ENCODE peak calls at places on chromosomes 11 and 22, in ten cellular contexts. One of them, this sample, is unnamed.

GRCh38 chr11:68961245-68961644 is 19.5 kb downstream of the MRGPRD start:
- DNase-seq in type B pancreatic cell: no peak
- DNase-seq in fibroblast of the aortic adventitia: no peak
- DNase-seq in mesothelial cell of epicardium: no peak
- DNase-seq in CD8-positive, alpha-beta T cell: no peak
- DNase-seq in CD4-positive, alpha-beta T cell: no peak
- DNase-seq in glutamatergic neuron: peak; percentile 10
- DNase-seq in cardiac muscle cell: no peak
- DNase-seq in fibroblast of villous mesenchyme: no peak
- DNase-seq in GM12865: no peak
- DNase-seq in this sample: no peak

GRCh38 chr11:122775675-122776271 is 62.5 kb upstream of the CRTAM start:
- DNase-seq in type B pancreatic cell: no peak
- DNase-seq in fibroblast of the aortic adventitia: no peak
- DNase-seq in mesothelial cell of epicardium: no peak
- DNase-seq in CD8-positive, alpha-beta T cell: no peak
- DNase-seq in CD4-positive, alpha-beta T cell: no peak
- DNase-seq in glutamatergic neuron: no peak
- DNase-seq in cardiac muscle cell: no peak
- DNase-seq in fibroblast of villous mesenchyme: no peak
- DNase-seq in GM12865: no peak
- DNase-seq in this sample: no peak

GRCh38 chr11:82906236-82906635 is 4.7 kb downstream of the DDIAS start:
- DNase-seq in type B pancreatic cell: no peak
- DNase-seq in fibroblast of the aortic adventitia: peak; percentile 59
- DNase-seq in mesothelial cell of epicardium: no peak
- DNase-seq in CD8-positive, alpha-beta T cell: no peak
- DNase-seq in CD4-positive, alpha-beta T cell: no peak
- DNase-seq in glutamatergic neuron: no peak
- DNase-seq in cardiac muscle cell: peak; percentile 59
- DNase-seq in fibroblast of villous mesenchyme: peak; percentile 54
- DNase-seq in GM12865: no peak
- DNase-seq in this sample: peak; percentile 57

GRCh38 chr11:117143390-117143789 is 697 bp upstream of the PAFAH1B2 start:
- DNase-seq in type B pancreatic cell: no peak
- DNase-seq in fibroblast of the aortic adventitia: peak; percentile 58
- DNase-seq in mesothelial cell of epicardium: no peak
- DNase-seq in CD8-positive, alpha-beta T cell: peak; percentile 23
- DNase-seq in CD4-positive, alpha-beta T cell: no peak
- DNase-seq in glutamatergic neuron: no peak
- DNase-seq in cardiac muscle cell: peak; percentile 45
- DNase-seq in fibroblast of villous mesenchyme: peak; percentile 42
- DNase-seq in GM12865: peak; percentile 24
- DNase-seq in this sample: peak; percentile 59

GRCh38 chr22:47192106-47192650 is 429.7 kb downstream of the TBC1D22A start:
- DNase-seq in type B pancreatic cell: peak; percentile 65
- DNase-seq in fibroblast of the aortic adventitia: no peak
- DNase-seq in mesothelial cell of epicardium: peak; percentile 33
- DNase-seq in CD8-positive, alpha-beta T cell: no peak
- DNase-seq in CD4-positive, alpha-beta T cell: no peak
- DNase-seq in glutamatergic neuron: no peak
- DNase-seq in cardiac muscle cell: no peak
- DNase-seq in fibroblast of villous mesenchyme: no peak
- DNase-seq in GM12865: no peak
- DNase-seq in this sample: no peak

GRCh38 chr11:105689636-105690035 is 79.8 kb downstream of the GRIA4 start:
- DNase-seq in type B pancreatic cell: no peak
- DNase-seq in fibroblast of the aortic adventitia: no peak
- DNase-seq in mesothelial cell of epicardium: no peak
- DNase-seq in CD8-positive, alpha-beta T cell: no peak
- DNase-seq in CD4-positive, alpha-beta T cell: no peak
- DNase-seq in glutamatergic neuron: no peak
- DNase-seq in cardiac muscle cell: no peak
- DNase-seq in fibroblast of villous mesenchyme: no peak
- DNase-seq in GM12865: no peak
- DNase-seq in this sample: no peak

GRCh38 chr11:31106963-31107576 is 262.5 kb downstream of the DCDC1 start:
- DNase-seq in type B pancreatic cell: no peak
- DNase-seq in fibroblast of the aortic adventitia: peak; percentile 11
- DNase-seq in mesothelial cell of epicardium: peak; percentile 72
- DNase-seq in CD8-positive, alpha-beta T cell: peak; percentile 23
- DNase-seq in CD4-positive, alpha-beta T cell: peak; percentile 20
- DNase-seq in glutamatergic neuron: peak; percentile 79
- DNase-seq in cardiac muscle cell: peak; percentile 80
- DNase-seq in fibroblast of villous mesenchyme: peak; percentile 0
- DNase-seq in GM12865: peak; percentile 70
- DNase-seq in this sample: peak; percentile 41

GRCh38 chr22:22855617-22856308 is 31.9 kb upstream of the IGLL5 start:
- DNase-seq in type B pancreatic cell: no peak
- DNase-seq in fibroblast of the aortic adventitia: no peak
- DNase-seq in mesothelial cell of epicardium: no peak
- DNase-seq in CD8-positive, alpha-beta T cell: peak; percentile 19
- DNase-seq in CD4-positive, alpha-beta T cell: no peak
- DNase-seq in glutamatergic neuron: peak; percentile 58
- DNase-seq in cardiac muscle cell: no peak
- DNase-seq in fibroblast of villous mesenchyme: peak; percentile 10
- DNase-seq in GM12865: peak; percentile 55
- DNase-seq in this sample: no peak

GRCh38 chr11:71580057-71581003 is 2.3 kb downstream of the KRTAP5-11 start:
- DNase-seq in type B pancreatic cell: no peak
- DNase-seq in fibroblast of the aortic adventitia: peak; percentile 79
- DNase-seq in mesothelial cell of epicardium: peak; percentile 51
- DNase-seq in CD8-positive, alpha-beta T cell: no peak
- DNase-seq in CD4-positive, alpha-beta T cell: no peak
- DNase-seq in glutamatergic neuron: peak; percentile 56
- DNase-seq in cardiac muscle cell: peak; percentile 60
- DNase-seq in fibroblast of villous mesenchyme: peak; percentile 59
- DNase-seq in GM12865: peak; percentile 46
- DNase-seq in this sample: peak; percentile 88

GRCh38 chr11:44097821-44098220 is 2.3 kb downstream of the EXT2 start:
- DNase-seq in type B pancreatic cell: no peak
- DNase-seq in fibroblast of the aortic adventitia: peak; percentile 25
- DNase-seq in mesothelial cell of epicardium: no peak
- DNase-seq in CD8-positive, alpha-beta T cell: no peak
- DNase-seq in CD4-positive, alpha-beta T cell: no peak
- DNase-seq in glutamatergic neuron: no peak
- DNase-seq in cardiac muscle cell: no peak
- DNase-seq in fibroblast of villous mesenchyme: no peak
- DNase-seq in GM12865: no peak
- DNase-seq in this sample: no peak

GRCh38 chr11:2772544-2773031 is 72.8 kb upstream of the KCNQ1OT1 start:
- DNase-seq in type B pancreatic cell: peak; percentile 60
- DNase-seq in fibroblast of the aortic adventitia: no peak
- DNase-seq in mesothelial cell of epicardium: peak; percentile 34
- DNase-seq in CD8-positive, alpha-beta T cell: no peak
- DNase-seq in CD4-positive, alpha-beta T cell: no peak
- DNase-seq in glutamatergic neuron: peak; percentile 10
- DNase-seq in cardiac muscle cell: no peak
- DNase-seq in fibroblast of villous mesenchyme: peak; percentile 46
- DNase-seq in GM12865: peak; percentile 35
- DNase-seq in this sample: peak; percentile 38

DNA sequence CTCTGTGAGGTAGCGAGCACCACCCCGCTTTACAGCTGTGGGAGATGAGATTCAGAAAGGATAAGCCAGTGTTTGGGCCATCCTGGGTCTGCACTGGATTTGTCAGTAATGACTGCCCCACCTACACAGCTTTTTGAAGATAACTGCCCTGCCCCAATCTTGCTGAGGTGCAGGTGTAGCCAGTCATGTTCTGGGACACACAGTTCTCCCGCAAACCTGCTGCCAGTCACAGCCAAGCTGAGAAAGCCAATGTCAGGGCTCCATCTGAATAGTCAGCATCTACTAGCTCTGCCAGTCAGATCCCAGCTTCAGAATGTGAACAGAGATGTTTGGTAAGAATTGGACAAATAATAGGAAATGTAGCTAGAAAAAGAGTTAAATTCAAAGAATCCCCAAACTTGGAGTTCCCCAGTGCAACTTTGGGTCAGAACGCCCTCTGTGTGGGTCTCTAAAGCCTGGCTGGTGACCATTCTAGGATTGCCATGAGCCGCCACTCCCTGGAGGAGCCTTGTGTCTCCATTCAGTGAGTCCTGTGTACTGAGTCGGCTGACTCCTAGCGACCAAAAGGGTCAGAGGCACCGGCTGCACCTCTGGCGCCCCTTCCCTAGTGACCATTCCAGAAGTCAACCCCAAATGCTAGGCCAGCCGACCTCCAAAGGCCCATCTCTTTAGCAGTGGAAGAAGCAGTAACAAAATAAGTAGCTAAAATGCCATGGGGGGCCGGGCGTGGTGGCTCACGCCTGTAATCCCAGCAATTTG is 2.4 kb upstream of the MB start:
- DNase-seq in type B pancreatic cell: no peak
- DNase-seq in fibroblast of the aortic adventitia: no peak
- DNase-seq in mesothelial cell of epicardium: no peak
- DNase-seq in CD8-positive, alpha-beta T cell: no peak
- DNase-seq in CD4-positive, alpha-beta T cell: no peak
- DNase-seq in glutamatergic neuron: no peak
- DNase-seq in cardiac muscle cell: no peak
- DNase-seq in fibroblast of villous mesenchyme: no peak
- DNase-seq in GM12865: no peak
- DNase-seq in this sample: no peak
- TF ChIP-seq CTCF in type B pancreatic cell: no peak
- TF ChIP-seq CTCF in fibroblast of the aortic adventitia: no peak
- TF ChIP-seq CTCF in mesothelial cell of epicardium: no peak
- TF ChIP-seq CTCF in CD8-positive, alpha-beta T cell: no peak
- TF ChIP-seq CTCF in CD4-positive, alpha-beta T cell: no peak
- TF ChIP-seq CTCF in glutamatergic neuron: no peak
- TF ChIP-seq CTCF in cardiac muscle cell: no peak
- TF ChIP-seq CTCF in fibroblast of villous mesenchyme: no peak
- TF ChIP-seq CTCF in GM12865: no peak
- TF ChIP-seq CTCF in this sample: no peak

DNA sequence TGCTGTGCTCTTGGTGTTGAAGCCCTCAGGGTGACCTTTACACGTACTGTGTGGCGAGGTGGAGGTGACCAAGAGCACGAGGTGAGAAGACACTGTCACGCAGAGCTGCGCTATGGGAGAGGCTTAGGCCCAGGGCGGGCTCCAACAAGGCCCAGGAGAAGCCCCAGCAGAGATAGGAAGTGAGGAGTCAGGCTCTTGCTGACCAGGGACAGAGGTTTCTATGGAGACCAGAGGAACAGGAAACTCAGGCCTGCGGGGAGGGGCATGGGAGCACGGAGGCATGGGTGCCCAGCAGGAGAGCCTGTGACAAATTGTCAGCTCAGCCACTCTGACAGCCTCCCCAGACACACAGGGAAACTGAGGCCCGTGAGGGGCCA is 15.8 kb downstream of the DGKZ start:
- DNase-seq in type B pancreatic cell: no peak
- DNase-seq in fibroblast of the aortic adventitia: peak; percentile 18
- DNase-seq in mesothelial cell of epicardium: no peak
- DNase-seq in CD8-positive, alpha-beta T cell: no peak
- DNase-seq in CD4-positive, alpha-beta T cell: no peak
- DNase-seq in glutamatergic neuron: no peak
- DNase-seq in cardiac muscle cell: no peak
- DNase-seq in fibroblast of villous mesenchyme: peak; percentile 71
- DNase-seq in GM12865: no peak
- DNase-seq in this sample: peak; percentile 87
- TF ChIP-seq CTCF in type B pancreatic cell: no peak
- TF ChIP-seq CTCF in fibroblast of the aortic adventitia: no peak
- TF ChIP-seq CTCF in mesothelial cell of epicardium: no peak
- TF ChIP-seq CTCF in CD8-positive, alpha-beta T cell: no peak
- TF ChIP-seq CTCF in CD4-positive, alpha-beta T cell: no peak
- TF ChIP-seq CTCF in glutamatergic neuron: no peak
- TF ChIP-seq CTCF in cardiac muscle cell: no peak
- TF ChIP-seq CTCF in fibroblast of villous mesenchyme: no peak
- TF ChIP-seq CTCF in GM12865: no peak
- TF ChIP-seq CTCF in this sample: no peak

DNA sequence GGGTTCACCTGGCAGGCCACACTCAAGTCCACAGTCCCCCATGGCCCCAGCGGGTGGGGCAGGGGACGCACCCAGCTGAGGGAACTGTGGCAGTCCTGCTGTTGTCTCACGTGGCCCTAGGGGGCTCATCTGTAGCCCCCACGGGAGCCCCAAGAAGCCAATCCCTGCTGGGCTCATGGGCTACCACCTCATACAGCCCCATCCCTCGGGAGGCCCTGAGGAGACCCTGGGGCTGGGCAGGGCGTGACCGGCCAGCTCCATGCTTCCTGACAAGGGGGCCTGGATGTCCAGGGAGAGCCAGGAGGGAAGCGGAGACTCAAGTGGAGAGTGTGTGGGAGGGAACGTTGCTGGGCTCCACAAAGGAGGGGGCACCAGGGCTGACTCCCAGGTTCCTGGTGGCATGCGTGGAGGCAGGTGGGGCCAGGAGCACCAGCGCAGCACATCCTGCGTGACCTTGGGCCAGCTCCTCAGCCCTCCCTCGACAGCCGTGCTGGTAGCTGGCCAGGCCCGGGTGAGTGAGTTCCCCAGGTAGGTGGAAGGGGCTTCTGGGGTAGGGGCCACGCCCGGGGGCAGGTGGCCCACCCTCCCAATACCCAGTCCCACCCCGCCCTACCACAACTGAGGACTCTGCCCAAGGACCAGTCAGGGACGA is 7.9 kb downstream of the RTN4R start:
- DNase-seq in type B pancreatic cell: no peak
- DNase-seq in fibroblast of the aortic adventitia: no peak
- DNase-seq in mesothelial cell of epicardium: no peak
- DNase-seq in CD8-positive, alpha-beta T cell: no peak
- DNase-seq in CD4-positive, alpha-beta T cell: no peak
- DNase-seq in glutamatergic neuron: no peak
- DNase-seq in cardiac muscle cell: no peak
- DNase-seq in fibroblast of villous mesenchyme: no peak
- DNase-seq in GM12865: no peak
- DNase-seq in this sample: no peak
- TF ChIP-seq CTCF in type B pancreatic cell: no peak
- TF ChIP-seq CTCF in fibroblast of the aortic adventitia: no peak
- TF ChIP-seq CTCF in mesothelial cell of epicardium: no peak
- TF ChIP-seq CTCF in CD8-positive, alpha-beta T cell: no peak
- TF ChIP-seq CTCF in CD4-positive, alpha-beta T cell: no peak
- TF ChIP-seq CTCF in glutamatergic neuron: no peak
- TF ChIP-seq CTCF in cardiac muscle cell: no peak
- TF ChIP-seq CTCF in fibroblast of villous mesenchyme: no peak
- TF ChIP-seq CTCF in GM12865: no peak
- TF ChIP-seq CTCF in this sample: no peak

DNA sequence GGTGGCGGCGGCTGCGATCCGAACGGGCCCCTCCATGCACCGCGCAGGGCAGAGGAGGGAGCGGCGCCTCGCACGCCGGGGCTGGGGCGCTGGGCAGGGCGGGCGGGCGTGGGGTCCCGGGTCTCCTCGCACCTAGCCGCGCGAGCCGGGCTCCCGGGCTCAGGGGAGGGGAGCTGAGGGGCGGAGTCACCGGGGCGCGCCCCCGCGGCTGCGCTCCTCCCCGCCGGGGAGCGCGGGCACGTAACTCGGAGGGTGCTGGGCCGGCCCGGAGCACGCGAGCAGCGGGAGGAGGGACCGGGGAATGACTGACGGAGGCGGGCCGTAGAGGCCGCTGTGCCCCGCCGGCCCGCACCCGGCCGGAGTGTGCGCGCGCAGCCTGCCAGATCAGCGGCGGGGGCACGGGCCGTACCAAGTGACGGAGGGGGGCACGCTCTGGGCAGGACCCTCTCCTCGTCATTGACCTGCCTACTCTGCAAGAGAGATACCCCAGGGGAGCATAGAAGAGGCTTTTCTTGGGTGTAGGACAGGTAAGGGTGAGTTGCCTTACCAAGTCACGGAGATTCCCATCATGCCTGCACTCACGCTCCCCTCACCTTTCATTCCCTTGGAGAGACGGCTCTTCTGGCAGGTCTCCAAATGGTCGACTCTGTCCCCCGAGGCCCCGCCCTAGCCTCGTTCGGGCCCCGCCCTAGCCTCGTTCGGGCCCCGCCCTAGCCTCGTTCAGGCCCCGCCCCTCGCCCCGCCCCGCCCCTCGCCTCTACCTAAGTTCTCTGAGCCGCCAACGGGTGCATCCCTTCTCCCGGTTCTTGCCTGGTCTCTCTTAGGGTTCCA is at the start of gene CDON:
- DNase-seq in type B pancreatic cell: peak; percentile 97
- DNase-seq in fibroblast of the aortic adventitia: peak; percentile 93
- DNase-seq in mesothelial cell of epicardium: peak; percentile 96
- DNase-seq in CD8-positive, alpha-beta T cell: peak; percentile 91
- DNase-seq in CD4-positive, alpha-beta T cell: peak; percentile 84
- DNase-seq in glutamatergic neuron: peak; percentile 94
- DNase-seq in cardiac muscle cell: peak; percentile 97
- DNase-seq in fibroblast of villous mesenchyme: peak; percentile 91
- DNase-seq in GM12865: peak; percentile 96
- DNase-seq in this sample: peak; percentile 97
- TF ChIP-seq CTCF in type B pancreatic cell: no peak
- TF ChIP-seq CTCF in fibroblast of the aortic adventitia: no peak
- TF ChIP-seq CTCF in mesothelial cell of epicardium: no peak
- TF ChIP-seq CTCF in CD8-positive, alpha-beta T cell: no peak
- TF ChIP-seq CTCF in CD4-positive, alpha-beta T cell: no peak
- TF ChIP-seq CTCF in glutamatergic neuron: no peak
- TF ChIP-seq CTCF in cardiac muscle cell: no peak
- TF ChIP-seq CTCF in fibroblast of villous mesenchyme: no peak
- TF ChIP-seq CTCF in GM12865: peak; percentile 4
- TF ChIP-seq CTCF in this sample: no peak